ENCODE peak calls at places on chromosomes 4 and X, in four cellular contexts. S is spleen, E is esophagus muscularis mucosa, A is erythroblast. Z is an unnamed sample.

GRCh38 chr4:101103381-101104142 is 243.8 kb downstream of the PPP3CA start:
- DNase-seq in S (no peak), E (no peak), A (peak; percentile 65), Z (no peak)

GRCh38 chr4:164012396-164013027 is 518.0 kb downstream of the TMA16 start:
- DNase-seq in S (no peak), E (no peak), A (peak; percentile 20), Z (peak; percentile 5)

GRCh38 chr4:46387956-46388355 is 2.0 kb downstream of the GABRA2 start:
- DNase-seq in S (no peak), E (no peak), A (no peak), Z (no peak)

GRCh38 chrX:68415289-68415688 is 18.0 kb downstream of the OPHN1 start:
- DNase-seq in S (no peak), E (no peak), A (no peak), Z (no peak)

GRCh38 chr4:3530663-3531254 is 1.5 kb downstream of the LRPAP1 start:
- DNase-seq in S (peak; percentile 81), E (no peak), A (no peak), Z (no peak)

GRCh38 chr4:78138252-78138651 is 81.1 kb downstream of the FRAS1 start:
- DNase-seq in S (no peak), E (no peak), A (no peak), Z (no peak)

GRCh38 chr4:77695769-77696168 is 90.1 kb downstream of the CXCL13 start:
- DNase-seq in S (no peak), E (no peak), A (no peak), Z (peak; percentile 29)

GRCh38 chr4:127604949-127605709 is 27.6 kb upstream of the INTU start:
- DNase-seq in S (no peak), E (no peak), A (peak; percentile 58), Z (no peak)

GRCh38 chr4:54586343-54586953 is 71.3 kb upstream of the KIT start:
- DNase-seq in S (no peak), E (no peak), A (peak; percentile 32), Z (no peak)

GRCh38 chr4:181832305-181832704 is 410.9 kb upstream of the TENM3 start:
- DNase-seq in S (no peak), E (no peak), A (no peak), Z (no peak)

GRCh38 chr4:125728568-125728967 is 413.8 kb downstream of the FAT4 start:
- DNase-seq in S (no peak), E (no peak), A (no peak), Z (peak; percentile 7)

GRCh38 chrX:11890843-11891514 is 132.9 kb downstream of the MSL3 start:
- DNase-seq in S (no peak), E (no peak), A (no peak), Z (no peak)

GRCh38 chr4:72888331-72888730 is 181.2 kb downstream of the COX18 start:
- DNase-seq in S (no peak), E (no peak), A (no peak), Z (no peak)

GRCh38 chrX:22122510-22122909 is 90.4 kb downstream of the PHEX start:
- DNase-seq in S (no peak), E (no peak), A (no peak), Z (no peak)

GRCh38 chr4:183398298-183399129 is 45.9 kb upstream of the CDKN2AIP start:
- DNase-seq in S (peak; percentile 93), E (no peak), A (peak; percentile 81), Z (no peak)

GRCh38 chrX:40165861-40166260 is 68.1 kb upstream of the BCOR start:
- DNase-seq in S (peak; percentile 10), E (no peak), A (no peak), Z (no peak)

GRCh38 chr4:121791481-121791880 is 9.6 kb upstream of the EXOSC9 start:
- DNase-seq in S (no peak), E (no peak), A (peak; percentile 50), Z (no peak)

GRCh38 chr4:158131037-158131436 is 41.8 kb downstream of the GASK1B start:
- DNase-seq in S (no peak), E (no peak), A (no peak), Z (no peak)
- TF ChIP-seq POLR2A in S (no peak), E (no peak), A (no peak), Z (no peak)

GRCh38 chr4:44447563-44448504 is 775 bp downstream of the KCTD8 start:
- DNase-seq in S (peak; percentile 73), E (no peak), A (peak; percentile 13), Z (no peak)
- TF ChIP-seq POLR2A in S (no peak), E (no peak), A (no peak), Z (no peak)

GRCh38 chr4:147964519-147964918 is 232.6 kb downstream of the ARHGAP10 start:
- DNase-seq in S (no peak), E (no peak), A (no peak), Z (no peak)

GRCh38 chr4:147965873-147966272 is 234.0 kb downstream of the ARHGAP10 start:
- DNase-seq in S (no peak), E (no peak), A (no peak), Z (no peak)

GRCh38 chr4:147968641-147969040 is 236.8 kb downstream of the ARHGAP10 start:
- DNase-seq in S (no peak), E (no peak), A (no peak), Z (no peak)

GRCh38 chr4:147963839-147964238 is 232.0 kb downstream of the ARHGAP10 start:
- DNase-seq in S (no peak), E (no peak), A (no peak), Z (no peak)

DNA sequence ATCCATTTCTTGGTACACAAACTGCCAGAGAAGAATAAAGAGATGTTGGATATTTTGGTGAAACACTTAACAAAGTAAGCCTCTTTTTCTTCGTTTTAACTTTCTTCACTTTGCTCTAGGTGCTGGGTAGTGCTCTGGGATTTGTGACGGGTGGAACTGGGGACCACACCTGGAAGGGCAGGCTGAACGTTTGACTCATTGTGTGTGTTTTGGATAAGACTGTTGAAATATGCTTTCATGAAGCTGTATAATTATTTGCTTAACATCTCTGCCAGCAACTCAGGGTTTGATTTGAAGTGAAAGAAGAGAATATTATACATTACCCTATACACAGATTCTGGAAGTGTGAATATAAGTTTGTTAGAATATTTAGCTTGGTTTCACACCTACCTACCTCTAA is 233.2 kb downstream of the ARHGAP10 start:
- DNase-seq in S (no peak), E (no peak), A (no peak), Z (no peak)
- TF ChIP-seq POLR2A in S (no peak), E (no peak), A (no peak), Z (no peak)

GRCh38 chr4:37976513-37976912 is 16.3 kb downstream of the PTTG2 start:
- DNase-seq in S (no peak), E (no peak), A (no peak), Z (no peak)

GRCh38 chr4:37976991-37977470 is 16.8 kb downstream of the PTTG2 start:
- DNase-seq in S (peak; percentile 97), E (peak; percentile 93), A (peak; percentile 82), Z (peak; percentile 52)

GRCh38 chr4:37978509-37978908 is 18.3 kb downstream of the PTTG2 start:
- DNase-seq in S (no peak), E (no peak), A (no peak), Z (no peak)

GRCh38 chr4:37981425-37981824 is 21.2 kb downstream of the PTTG2 start:
- DNase-seq in S (no peak), E (no peak), A (no peak), Z (no peak)

DNA sequence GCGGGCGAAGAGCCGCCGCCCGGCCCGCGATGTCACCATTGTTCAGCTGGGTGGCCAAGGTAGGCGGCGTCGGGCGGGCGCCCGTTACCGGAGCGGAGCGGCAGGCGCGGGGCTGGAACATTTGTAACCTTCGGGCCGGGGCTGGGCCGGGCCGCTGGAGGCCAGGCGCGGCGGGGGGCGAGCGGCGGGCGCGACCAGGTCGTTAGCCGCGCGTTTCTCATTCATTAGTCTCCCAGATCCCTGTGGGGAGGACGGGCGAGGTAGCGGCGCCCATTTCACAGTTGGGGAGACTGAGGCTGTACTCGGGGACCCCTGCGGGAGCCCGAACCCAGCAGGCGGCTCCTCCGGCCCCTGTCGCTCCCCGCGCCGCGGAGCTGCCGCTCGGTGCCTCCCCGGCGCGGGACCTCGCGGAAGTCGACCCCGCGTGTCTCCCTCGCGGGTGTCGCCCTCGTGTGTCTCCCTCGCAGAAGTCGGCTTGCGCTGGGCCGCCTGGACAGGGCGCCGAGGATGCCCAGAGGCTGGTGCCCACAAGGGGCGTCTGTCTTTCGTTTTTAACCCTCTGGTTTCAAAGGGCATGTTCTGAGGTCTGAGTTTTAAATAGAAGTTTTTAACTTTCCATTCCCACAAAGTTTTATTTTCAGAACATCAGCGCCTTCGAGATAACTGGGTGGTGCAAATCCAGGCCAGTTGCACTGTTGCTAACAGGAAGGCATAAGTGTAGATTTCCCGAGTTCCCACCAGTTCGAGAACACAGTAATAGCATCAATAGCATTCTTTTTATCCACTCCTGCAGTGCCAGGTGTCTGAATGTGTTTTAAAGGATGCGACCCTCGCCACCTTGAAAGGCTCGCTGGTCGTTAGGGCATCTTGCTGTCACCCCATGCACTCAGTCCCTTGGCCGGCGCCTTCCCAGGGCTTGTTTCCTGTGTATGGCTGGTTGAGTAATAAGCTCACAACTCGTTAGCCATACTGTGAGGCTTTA is 17.6 kb downstream of the PTTG2 start:
- DNase-seq in S (peak; percentile 97), E (no peak), A (peak; percentile 77), Z (peak; percentile 28)
- TF ChIP-seq POLR2A in S (no peak), E (no peak), A (peak; percentile 20), Z (no peak)

GRCh38 chr4:169757575-169758184 is at the start of gene HPF1:
- DNase-seq in S (peak; percentile 97), E (peak; percentile 98), A (peak; percentile 97), Z (peak; percentile 63)
- TF ChIP-seq POLR2A in S (no peak), E (no peak), A (peak; percentile 72), Z (peak; percentile 51)

Z was measured in H54.